ENCODE peak calls at places on chromosomes 4 and X, in eight cellular contexts. R, S, T, Z, O, L, Y and U are unnamed samples.
A peak's percentile ranks its signal among the peaks of the same experiment; 100 is the strongest.

GRCh38 chr4:182188622-182189021 is 54.6 kb upstream of the TENM3 start:
- DNase-seq in S (peak; percentile 26), O (no peak), L (no peak), Z (no peak), R (no peak), Y (no peak), T (no peak), U (no peak)

GRCh38 chrX:82648062-82648461 is 860.0 kb upstream of the POU3F4 start:
- DNase-seq in T (no peak), Z (no peak), S (peak; percentile 0), O (no peak), R (no peak), Y (no peak), L (no peak), U (no peak)

GRCh38 chr4:74072739-74073138 is 26.3 kb downstream of the CXCL2 start:
- DNase-seq in O (no peak), T (no peak), Z (no peak), S (no peak), Y (no peak), L (no peak), R (no peak), U (no peak)

GRCh38 chr4:161564230-161564834 is 599.5 kb downstream of the FSTL5 start:
- DNase-seq in O (no peak), Z (no peak), T (no peak), R (no peak), S (no peak), Y (no peak), L (no peak), U (no peak)

GRCh38 chr4:76301068-76301774 is 5.3 kb upstream of the STBD1 start:
- DNase-seq in T (peak; percentile 75), Z (no peak), Y (no peak), O (peak; percentile 62), S (peak; percentile 64), R (no peak), L (peak; percentile 80), U (no peak)

GRCh38 chrX:776529-777230 is 146.1 kb downstream of the SHOX start:
- DNase-seq in Z (no peak), L (no peak), T (no peak), Y (no peak), R (no peak), O (no peak), S (peak; percentile 1), U (peak; percentile 38)

GRCh38 chr4:165600959-165601674 is 222.3 kb downstream of the CPE start:
- DNase-seq in L (no peak), O (no peak), Y (no peak), T (no peak), S (peak; percentile 11), Z (no peak), R (no peak), U (no peak)

GRCh38 chr4:26576171-26576829 is 7.6 kb upstream of the TBC1D19 start:
- DNase-seq in S (no peak), T (no peak), Z (no peak), Y (no peak), O (no peak), L (no peak), R (no peak), U (no peak)

GRCh38 chr4:6907658-6908191 is 1.9 kb upstream of the TBC1D14 start:
- DNase-seq in T (no peak), O (no peak), S (no peak), R (no peak), L (no peak), Z (no peak), Y (peak; percentile 66), U (no peak)

GRCh38 chr4:125268065-125268755 is 46.5 kb upstream of the FAT4 start:
- DNase-seq in L (no peak), T (no peak), Y (no peak), Z (no peak), O (no peak), R (no peak), S (no peak), U (no peak)

GRCh38 chrX:38880460-38880859 is 79.2 kb downstream of the MID1IP1 start:
- DNase-seq in O (no peak), T (no peak), L (no peak), S (no peak), R (no peak), Z (no peak), Y (no peak), U (no peak)

GRCh38 chrX:46279925-46280313 is 265.3 kb downstream of the ZNF674 start:
- DNase-seq in O (no peak), Z (no peak), L (no peak), S (peak; percentile 46), Y (no peak), R (no peak), T (no peak), U (no peak)

GRCh38 chr4:98260047-98260578 is 1.1 kb upstream of the RAP1GDS1 start:
- DNase-seq in L (peak; percentile 16), S (peak; percentile 32), R (peak; percentile 1), Y (no peak), O (no peak), Z (no peak), T (no peak), U (no peak)

GRCh38 chrX:119694601-119695534 is 1.9 kb upstream of the SEPTIN6 start:
- DNase-seq in Y (no peak), S (no peak), T (no peak), L (no peak), Z (no peak), R (no peak), O (no peak), U (no peak)

GRCh38 chrX:123185714-123186113 is 1.6 kb downstream of the GRIA3 start:
- DNase-seq in L (no peak), S (no peak), R (no peak), T (no peak), Z (no peak), Y (no peak), O (no peak), U (no peak)

GRCh38 chr4:87559090-87559837 is 30.1 kb upstream of the SPARCL1 start:
- DNase-seq in S (no peak), Y (no peak), L (peak; percentile 14), R (peak; percentile 20), T (no peak), O (no peak), Z (no peak), U (no peak)

GRCh38 chr4:77052352-77052751 is 23.4 kb downstream of the CCNI start:
- DNase-seq in R (peak; percentile 64), Y (no peak), S (peak; percentile 15), O (peak; percentile 42), T (peak; percentile 17), Z (peak; percentile 39), L (no peak), U (no peak)

GRCh38 chrX:18210470-18210869 is 10.2 kb downstream of the BEND2 start:
- DNase-seq in T (no peak), Y (no peak), L (no peak), R (no peak), Z (no peak), S (no peak), O (no peak), U (no peak)

GRCh38 chrX:45697591-45697990 is 496.9 kb upstream of the DIPK2B start:
- DNase-seq in O (no peak), Y (no peak), T (peak; percentile 10), R (no peak), Z (no peak), L (no peak), S (peak; percentile 8), U (no peak)

GRCh38 chrX:111116666-111117065 is 20.7 kb downstream of the PAK3 start:
- DNase-seq in T (no peak), Y (no peak), O (no peak), Z (no peak), S (no peak), L (no peak), R (no peak), U (no peak)

GRCh38 chrX:386768-387575 is at the start of gene PPP2R3B:
- DNase-seq in Y (peak; percentile 99), L (peak; percentile 100), O (peak; percentile 79), Z (peak; percentile 99), S (peak; percentile 99), T (no peak), R (peak; percentile 97), U (peak; percentile 100)

GRCh38 chr4:89836897-89837384 is at the start of gene SNCA:
- DNase-seq in T (peak; percentile 58), O (no peak), Y (peak; percentile 66), L (no peak), S (peak; percentile 73), Z (no peak), R (no peak), U (peak; percentile 88)

GRCh38 chr4:128837679-128838078 is 28.2 kb downstream of the JADE1 start:
- DNase-seq in Y (no peak), S (no peak), L (no peak), Z (no peak), T (no peak), R (no peak), O (no peak), U (no peak)

GRCh38 chrX:2325076-2325784 is 175.5 kb downstream of the DHRSX start:
- DNase-seq in S (no peak), Z (no peak), T (no peak), Y (peak; percentile 68), R (no peak), O (no peak), L (no peak), U (peak; percentile 94)

GRCh38 chrX:53018627-53019026 is 30.0 kb upstream of the GPR173 start:
- DNase-seq in S (no peak), O (no peak), Z (no peak), Y (no peak), T (no peak), L (no peak), R (no peak), U (no peak)

GRCh38 chrX:54810532-54810931 is 3.0 kb downstream of the MAGED2 start:
- DNase-seq in R (no peak), Y (no peak), S (no peak), L (no peak), Z (no peak), T (no peak), O (no peak), U (no peak)

GRCh38 chrX:2417205-2417604 is 83.6 kb downstream of the DHRSX start:
- DNase-seq in L (no peak), S (no peak), T (no peak), Y (no peak), O (no peak), R (no peak), Z (no peak), U (no peak)

GRCh38 chr4:17447675-17448298 is 64.1 kb downstream of the QDPR start:
- DNase-seq in R (peak; percentile 45), Z (peak; percentile 13), L (peak; percentile 28), O (no peak), S (peak; percentile 34), Y (no peak), T (peak; percentile 64), U (no peak)

GRCh38 chrX:45454235-45454634 is 253.6 kb upstream of the DIPK2B start:
- DNase-seq in S (no peak), O (no peak), R (no peak), Z (no peak), L (no peak), T (no peak), Y (no peak), U (no peak)

GRCh38 chr4:10123227-10124101 is 6.9 kb upstream of the WDR1 start:
- DNase-seq in S (no peak), Z (no peak), T (peak; percentile 61), L (no peak), R (no peak), O (no peak), Y (peak; percentile 46), U (no peak)

GRCh38 chr4:122798101-122798500 is 28.5 kb upstream of the FGF2 start:
- DNase-seq in S (peak; percentile 94), O (peak; percentile 97), L (no peak), Y (peak; percentile 47), Z (no peak), R (no peak), T (peak; percentile 76), U (no peak)

GRCh38 chr4:152850377-152850776 is 70.6 kb downstream of the ARFIP1 start:
- DNase-seq in T (peak; percentile 13), Y (no peak), R (no peak), L (peak; percentile 25), S (no peak), Z (peak; percentile 10), O (no peak), U (no peak)

GRCh38 chrX:103918050-103918449 is 44.4 kb upstream of the TMSB15B start:
- DNase-seq in L (peak; percentile 32), R (peak; percentile 22), T (peak; percentile 24), Z (peak; percentile 6), O (no peak), S (peak; percentile 52), Y (peak; percentile 36), U (peak; percentile 77)

GRCh38 chr4:115720611-115721010 is 607.2 kb upstream of the NDST4 start:
- DNase-seq in T (no peak), O (no peak), Z (no peak), Y (no peak), L (no peak), R (no peak), S (peak; percentile 12), U (no peak)